ENCODE peak calls at places on chromosomes 2 and 18, in five cellular contexts. Z is NB4, A is lower lobe of right lung, V is nephron progenitor cell, J is GM20000. Q is an unnamed sample.

GRCh38 chr2:88032070-88032702 is 15.8 kb upstream of the RNU2-63P start:
- DNase-seq in Z (no peak), A (no peak), V (no peak), J (no peak), Q (no peak)

GRCh38 chr2:102187191-102188150 is 648 bp downstream of the IL1RL2 start:
- DNase-seq in Z (no peak), A (peak), V (peak), J (no peak), Q (peak)

GRCh38 chr2:152629202-152629601 is 88.1 kb downstream of the PRPF40A start:
- DNase-seq in Z (no peak), A (no peak), V (no peak), J (no peak), Q (no peak)

GRCh38 chr2:173990970-173991819 is 26.0 kb upstream of the SP3 start:
- DNase-seq in Z (no peak), A (no peak), V (no peak), J (no peak), Q (no peak)

GRCh38 chr2:119721043-119721442 is 38.7 kb upstream of the PTPN4 start:
- DNase-seq in Z (no peak), A (no peak), V (no peak), J (no peak), Q (no peak)

GRCh38 chr2:63654959-63655358 is 66.2 kb downstream of the MDH1 start:
- DNase-seq in Z (no peak), A (no peak), V (no peak), J (peak), Q (no peak)

GRCh38 chr18:35616664-35617423 is 35.3 kb downstream of the GALNT1 start:
- DNase-seq in Z (peak), A (peak), V (peak), J (peak), Q (peak)

GRCh38 chr2:29223851-29224692 is 108.9 kb downstream of the CLIP4 start:
- DNase-seq in Z (peak), A (peak), V (no peak), J (no peak), Q (no peak)

GRCh38 chr2:231715988-231716616 is 7.8 kb downstream of the PTMA start:
- DNase-seq in Z (peak), A (no peak), V (no peak), J (no peak), Q (no peak)

GRCh38 chr18:5542393-5543035 is 1.3 kb downstream of the EPB41L3 start:
- DNase-seq in Z (peak), A (peak), V (peak), J (no peak), Q (peak)

GRCh38 chr2:182951948-182952663 is 85.7 kb upstream of the FRZB start:
- DNase-seq in Z (no peak), A (no peak), V (no peak), J (peak), Q (no peak)

GRCh38 chr2:105775809-105776559 is 31.3 kb downstream of the NCK2 start:
- DNase-seq in Z (peak), A (no peak), V (no peak), J (peak), Q (no peak)

GRCh38 chr18:34158881-34159690 is 65.6 kb downstream of the NOL4 start:
- DNase-seq in Z (no peak), A (peak), V (peak), J (peak), Q (peak)

GRCh38 chr18:5890606-5891360 is 4.5 kb downstream of the TMEM200C start:
- DNase-seq in Z (no peak), A (peak), V (peak), J (peak), Q (peak)

GRCh38 chr2:44954902-44955592 is 13.5 kb downstream of the SIX3 start:
- DNase-seq in Z (no peak), A (peak), V (no peak), J (no peak), Q (no peak)

GRCh38 chr2:222024934-222025890 is 273.6 kb downstream of the PAX3 start:
- DNase-seq in Z (peak), A (no peak), V (peak), J (no peak), Q (peak)

GRCh38 chr18:37364237-37364636 is 201.4 kb downstream of the CELF4 start:
- DNase-seq in Z (no peak), A (peak), V (no peak), J (no peak), Q (no peak)

GRCh38 chr2:39673018-39673417 is 7.3 kb downstream of the TMEM178A start:
- DNase-seq in Z (no peak), A (no peak), V (no peak), J (no peak), Q (no peak)

GRCh38 chr2:9215680-9216079 is 9.1 kb downstream of the ASAP2 start:
- DNase-seq in Z (no peak), A (no peak), V (no peak), J (no peak), Q (no peak)

GRCh38 chr2:23200460-23201113 is 184.4 kb upstream of the KLHL29 start:
- DNase-seq in Z (peak), A (no peak), V (no peak), J (no peak), Q (no peak)

GRCh38 chr2:96923810-96924774 is 54.2 kb upstream of the SEMA4C start:
- DNase-seq in Z (no peak), A (no peak), V (no peak), J (no peak), Q (no peak)

GRCh38 chr2:15577071-15577706 is 14.5 kb upstream of the DDX1 start:
- DNase-seq in Z (peak), A (peak), V (peak), J (peak), Q (peak)

GRCh38 chr2:26043862-26044736 is 10.2 kb downstream of the RAB10 start:
- DNase-seq in Z (peak), A (peak), V (no peak), J (peak), Q (no peak)

GRCh38 chr2:26299488-26300092 is 46.4 kb upstream of the SELENOI start:
- DNase-seq in Z (peak), A (no peak), V (peak), J (peak), Q (peak)

GRCh38 chr2:102508863-102509262 is 35.8 kb downstream of the SLC9A4 start:
- DNase-seq in Z (peak), A (no peak), V (no peak), J (no peak), Q (no peak)

GRCh38 chr18:79203017-79203605 is 133.9 kb downstream of the ATP9B start:
- DNase-seq in Z (no peak), A (no peak), V (no peak), J (no peak), Q (no peak)

GRCh38 chr2:62527478-62528210 is 21.6 kb upstream of the TMEM17 start:
- DNase-seq in Z (no peak), A (no peak), V (no peak), J (no peak), Q (no peak)

GRCh38 chr2:230925443-230925878 is 419 bp upstream of the GPR55 start:
- DNase-seq in Z (peak), A (no peak), V (no peak), J (peak), Q (no peak)

GRCh38 chr18:56493531-56493930 is 144.9 kb downstream of the TXNL1 start:
- DNase-seq in Z (no peak), A (no peak), V (no peak), J (no peak), Q (no peak)

GRCh38 chr2:220154243-220154642 is 526.8 kb downstream of the SLC4A3 start:
- DNase-seq in Z (no peak), A (no peak), V (no peak), J (no peak), Q (no peak)

GRCh38 chr2:241649927-241650326 is 12.4 kb downstream of the ATG4B start:
- DNase-seq in Z (no peak), A (no peak), V (no peak), J (no peak), Q (no peak)

GRCh38 chr2:62307469-62308389 is 111.8 kb downstream of the B3GNT2 start:
- DNase-seq in Z (no peak), A (no peak), V (no peak), J (no peak), Q (no peak)

GRCh38 chr2:85619617-85620016 is 3.6 kb downstream of the USP39 start:
- DNase-seq in Z (no peak), A (no peak), V (no peak), J (no peak), Q (no peak)

GRCh38 chr2:84748339-84748738 is 132.5 kb downstream of the TRABD2A start:
- DNase-seq in Z (no peak), A (no peak), V (no peak), J (no peak), Q (no peak)

GRCh38 chr2:177398290-177398683 is 5.7 kb downstream of the AGPS start:
- DNase-seq in Z (no peak), A (no peak), V (no peak), J (no peak), Q (no peak)

GRCh38 chr18:27008575-27008974 is 143.1 kb upstream of the AQP4 start:
- DNase-seq in Z (no peak), A (no peak), V (no peak), J (no peak), Q (no peak)

GRCh38 chr18:27004056-27004829 is 138.7 kb upstream of the AQP4 start:
- DNase-seq in Z (peak), A (no peak), V (no peak), J (peak), Q (no peak)

GRCh38 chr18:27007880-27008279 is 142.4 kb upstream of the AQP4 start:
- DNase-seq in Z (no peak), A (no peak), V (no peak), J (no peak), Q (no peak)

GRCh38 chr18:27009293-27009692 is 143.8 kb upstream of the AQP4 start:
- DNase-seq in Z (no peak), A (no peak), V (no peak), J (no peak), Q (no peak)

DNA sequence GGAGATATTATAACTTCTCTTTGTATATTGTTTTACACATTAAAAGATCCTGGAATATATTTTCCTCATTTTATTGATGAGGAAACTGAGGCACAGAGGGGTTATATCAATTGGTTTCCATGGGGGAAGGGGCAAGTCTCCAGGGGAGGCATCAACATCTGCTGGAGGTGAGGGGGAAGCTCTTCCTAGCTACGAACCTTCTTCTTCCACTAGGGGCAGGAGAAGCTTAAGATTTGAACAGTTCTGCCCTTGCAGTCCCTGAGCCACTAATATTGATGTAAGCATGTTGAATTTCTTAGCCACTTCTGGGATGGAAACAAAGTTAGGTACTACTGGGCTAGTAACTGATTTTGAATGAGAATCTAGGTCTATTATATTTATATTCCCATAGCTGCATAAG is 140.1 kb upstream of the AQP4 start:
- DNase-seq in Z (peak), A (no peak), V (no peak), J (peak), Q (no peak)
- TF ChIP-seq CTCF in Z (peak), A (no peak), V (peak), J (peak), Q (peak)

DNA sequence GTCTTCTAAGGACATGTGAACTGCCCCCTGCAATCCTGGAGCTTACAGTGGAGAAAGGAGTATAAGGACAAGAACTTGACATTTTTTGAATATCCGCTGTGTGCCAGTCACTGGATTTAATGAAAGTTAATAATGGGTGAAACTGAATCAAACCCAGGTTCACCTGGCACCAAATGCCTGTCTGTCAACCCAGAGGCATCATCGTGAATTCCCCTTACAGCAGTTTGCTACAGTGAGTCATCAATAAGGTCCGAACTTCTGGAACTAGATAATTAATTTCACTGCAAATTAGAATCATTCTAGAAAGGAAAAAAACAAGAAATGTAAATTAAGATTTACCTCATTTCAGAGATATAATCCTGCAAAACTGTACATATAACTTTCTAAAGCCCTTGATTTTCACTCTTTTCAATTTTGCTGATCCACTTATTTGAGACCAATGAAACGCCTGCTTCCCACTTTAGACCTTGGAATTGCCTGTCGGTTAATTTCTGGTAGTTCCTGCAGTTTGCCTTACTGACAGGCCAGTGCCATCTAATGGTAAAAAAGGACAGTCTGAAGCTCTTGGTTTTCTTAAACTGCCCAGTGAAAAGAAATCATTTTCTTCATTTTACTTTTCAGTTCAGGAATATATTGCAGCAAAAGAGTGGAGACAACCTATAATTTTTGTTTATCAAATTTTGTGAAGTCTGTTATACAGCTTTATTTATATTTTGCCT is 8.2 kb downstream of the DSG2 start:
- DNase-seq in Z (no peak), A (no peak), V (no peak), J (no peak), Q (no peak)
- TF ChIP-seq CTCF in Z (no peak), A (no peak), V (peak), J (no peak), Q (no peak)

DNA sequence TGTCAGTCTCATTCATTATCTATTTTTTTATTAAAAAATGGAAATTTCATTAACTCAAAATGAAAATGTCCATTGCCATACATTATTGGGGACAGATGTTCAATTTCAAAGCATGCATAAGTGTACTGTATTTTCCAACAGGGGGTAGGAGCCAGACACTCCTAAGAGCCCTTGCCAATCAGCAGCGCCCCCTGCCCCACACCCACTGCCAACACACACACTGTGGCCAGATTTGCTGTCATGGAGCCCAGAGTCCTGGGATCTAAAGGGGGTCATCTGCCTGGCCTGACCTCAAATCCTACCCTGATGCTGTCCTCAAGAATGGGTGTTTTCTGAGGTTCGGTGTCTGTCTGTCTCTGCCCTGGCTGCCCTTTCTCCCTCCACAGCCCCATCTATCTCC is 162.2 kb upstream of the TWIST2 start:
- DNase-seq in Z (no peak), A (no peak), V (no peak), J (no peak), Q (no peak)
- TF ChIP-seq CTCF in Z (peak), A (no peak), V (no peak), J (no peak), Q (no peak)

GRCh38 chr2:65108778-65109177 is 21.1 kb downstream of the RAB1A start:
- DNase-seq in Z (no peak), A (no peak), V (no peak), J (no peak), Q (no peak)
- TF ChIP-seq CTCF in Z (no peak), A (no peak), V (no peak), J (no peak), Q (no peak)

GRCh38 chr18:9392726-9393125 is 58.2 kb downstream of the TWSG1 start:
- DNase-seq in Z (no peak), A (no peak), V (no peak), J (no peak), Q (no peak)
- TF ChIP-seq CTCF in Z (no peak), A (no peak), V (no peak), J (no peak), Q (no peak)

GRCh38 chr2:74917702-74918619 is 40.5 kb upstream of the POLE4 start:
- DNase-seq in Z (peak), A (no peak), V (no peak), J (no peak), Q (no peak)
- TF ChIP-seq CTCF in Z (no peak), A (no peak), V (peak), J (no peak), Q (peak)

Q was measured in endothelial cell.